ENCODE peak calls at places on chromosome 19, in ten cellular contexts. W is neural progenitor cell, F is fibroblast of lung, D is mesenchymal stem cell, V is HCT116, M is PC-9, Q is endothelial cell of umbilical vein, N is H9, T is astrocyte, R is OCI-LY7. B is an unnamed sample.

GRCh38 chr19:40457048-40457447 is 8.5 kb downstream of the BLVRB start:
- DNase-seq in W (no peak), F (no peak), D (no peak), V (no peak), M (no peak), Q (no peak), N (no peak), T (no peak), R (no peak), B (no peak)

GRCh38 chr19:7552781-7553180 is 17.3 kb downstream of the PNPLA6 start:
- DNase-seq in W (no peak), F (no peak), D (no peak), V (no peak), M (no peak), Q (no peak), N (no peak), T (no peak), R (no peak), B (no peak)

GRCh38 chr19:56107626-56108351 is 13.3 kb downstream of the ZNF787 start:
- DNase-seq in W (no peak), F (no peak), D (no peak), V (no peak), M (peak; percentile 8), Q (no peak), N (no peak), T (no peak), R (no peak), B (no peak)

GRCh38 chr19:49843265-49843664 is 7.7 kb upstream of the PTOV1 start:
- DNase-seq in W (no peak), F (no peak), D (no peak), V (no peak), M (no peak), Q (no peak), N (no peak), T (no peak), R (peak; percentile 45), B (no peak)

GRCh38 chr19:20923077-20923871 is at the start of gene ZNF85:
- DNase-seq in W (peak; percentile 96), F (peak; percentile 91), D (peak; percentile 92), V (peak; percentile 65), M (peak; percentile 86), Q (peak; percentile 94), N (peak; percentile 95), T (peak; percentile 87), R (peak; percentile 97), B (peak; percentile 91)

GRCh38 chr19:18419699-18420460 is 682 bp downstream of the SSBP4 start:
- DNase-seq in W (peak; percentile 62), F (no peak), D (peak; percentile 31), V (no peak), M (no peak), Q (no peak), N (no peak), T (no peak), R (peak; percentile 77), B (no peak)

GRCh38 chr19:50327461-50328256 is 1.5 kb downstream of the KCNC3 start:
- DNase-seq in W (no peak), F (no peak), D (no peak), V (no peak), M (no peak), Q (no peak), N (no peak), T (no peak), R (no peak), B (no peak)

GRCh38 chr19:38164526-38164925 is 59.5 kb downstream of the DPF1 start:
- DNase-seq in W (no peak), F (no peak), D (no peak), V (no peak), M (no peak), Q (no peak), N (no peak), T (no peak), R (no peak), B (no peak)

GRCh38 chr19:977058-977464 is 7.1 kb upstream of the WDR18 start:
- DNase-seq in W (no peak), F (no peak), D (no peak), V (no peak), M (no peak), Q (no peak), N (no peak), T (no peak), R (no peak), B (peak; percentile 98)

GRCh38 chr19:48554385-48555091 is 2.6 kb downstream of the SULT2B1 start:
- DNase-seq in W (peak; percentile 70), F (no peak), D (no peak), V (no peak), M (peak; percentile 79), Q (no peak), N (peak; percentile 91), T (no peak), R (no peak), B (peak; percentile 86)

GRCh38 chr19:41588497-41589209 is 12.7 kb downstream of the CEACAM21 start:
- DNase-seq in W (peak; percentile 46), F (peak; percentile 15), D (peak; percentile 42), V (no peak), M (no peak), Q (peak; percentile 36), N (no peak), T (peak; percentile 10), R (peak; percentile 28), B (peak; percentile 36)

GRCh38 chr19:35636651-35637050 is 4.9 kb upstream of the ETV2 start:
- DNase-seq in W (no peak), F (no peak), D (no peak), V (no peak), M (no peak), Q (no peak), N (no peak), T (no peak), R (no peak), B (no peak)

GRCh38 chr19:42074513-42075363 is 1.2 kb upstream of the ZNF574 start:
- DNase-seq in W (no peak), F (no peak), D (no peak), V (no peak), M (peak; percentile 39), Q (no peak), N (no peak), T (no peak), R (peak; percentile 40), B (no peak)

DNA sequence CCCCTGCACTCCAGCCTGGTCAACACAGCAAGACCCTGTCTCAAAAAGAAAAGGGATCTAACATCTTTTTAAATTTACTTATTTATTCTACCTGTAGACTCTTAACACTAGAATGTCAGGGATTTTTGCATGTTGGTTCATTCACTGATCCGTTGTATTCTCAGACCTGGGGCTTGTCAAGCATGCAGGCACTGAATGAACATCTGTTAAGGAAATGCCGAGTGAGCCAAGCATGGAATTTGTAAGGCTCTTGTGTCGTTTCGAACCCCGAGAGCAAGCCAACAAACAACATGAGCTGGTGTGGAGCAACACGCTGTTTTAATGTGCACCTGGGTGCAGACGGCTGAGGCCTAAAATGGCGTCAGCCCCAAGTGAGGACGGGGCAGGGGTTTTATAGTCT is 10.0 kb upstream of the OR1M1 start:
- DNase-seq in W (no peak), F (no peak), D (no peak), V (no peak), M (no peak), Q (no peak), N (no peak), T (peak; percentile 8), R (no peak), B (peak; percentile 54)
- H2AFZ ChIP-seq in W (no peak overlapping the region), F (no peak overlapping the region), D (no peak overlapping the region), V (no peak overlapping the region), M (no peak overlapping the region), Q (no peak overlapping the region), N (no peak overlapping the region), T (no peak overlapping the region), R (no peak overlapping the region), B (no peak overlapping the region)

GRCh38 chr19:47018923-47019322 is 714 bp upstream of the NPAS1 start:
- DNase-seq in W (no peak), F (no peak), D (no peak), V (no peak), M (no peak), Q (no peak), N (no peak), T (no peak), R (no peak), B (no peak)

GRCh38 chr19:47019431-47020041 is at the start of gene NPAS1:
- DNase-seq in W (peak; percentile 63), F (no peak), D (no peak), V (no peak), M (no peak), Q (no peak), N (peak; percentile 66), T (no peak), R (no peak), B (no peak)

GRCh38 chr19:47021536-47022139 is 2.0 kb downstream of the NPAS1 start:
- DNase-seq in W (peak; percentile 69), F (no peak), D (no peak), V (no peak), M (peak; percentile 21), Q (no peak), N (peak; percentile 55), T (no peak), R (no peak), B (peak; percentile 47)

GRCh38 chr19:47020992-47021496 is 1.4 kb downstream of the NPAS1 start:
- DNase-seq in W (peak; percentile 41), F (no peak), D (peak; percentile 29), V (no peak), M (no peak), Q (no peak), N (peak; percentile 62), T (no peak), R (no peak), B (no peak)

DNA sequence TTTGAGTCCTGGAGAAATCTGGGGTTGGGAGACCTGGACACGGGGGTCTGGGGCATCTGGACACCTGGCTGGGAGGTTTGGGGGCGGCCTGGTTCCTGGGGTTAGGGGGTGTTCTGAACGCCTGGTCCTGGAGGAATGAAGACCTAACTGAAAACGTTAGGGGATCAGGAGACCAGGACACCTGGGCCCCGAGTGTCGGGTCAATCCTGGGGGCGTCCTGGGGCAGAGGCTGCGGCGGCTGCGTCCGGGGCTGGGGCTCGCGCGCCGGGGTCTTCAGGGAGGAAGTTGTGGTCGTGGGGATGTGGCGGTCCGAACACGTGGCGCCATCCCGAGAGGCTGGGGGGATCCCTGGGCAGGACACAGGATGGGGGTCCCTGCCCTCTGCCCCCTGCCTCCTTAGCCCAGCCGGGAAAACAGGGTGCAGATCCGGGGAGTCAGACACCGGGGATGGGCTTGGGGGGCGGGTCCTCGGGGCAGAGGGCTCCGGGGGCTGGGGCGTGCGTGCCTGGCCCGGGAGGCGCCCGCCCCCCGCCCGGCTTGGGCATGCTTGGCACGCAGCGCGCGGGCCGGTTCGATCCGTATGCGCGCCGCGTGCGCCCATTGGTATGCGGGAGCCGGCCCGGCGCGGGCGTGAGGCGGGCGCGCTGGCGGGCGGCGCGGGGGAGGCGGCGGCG is 632 bp downstream of the NPAS1 start:
- DNase-seq in W (peak; percentile 74), F (no peak), D (no peak), V (no peak), M (no peak), Q (no peak), N (no peak), T (no peak), R (no peak), B (no peak)
- H2AFZ ChIP-seq in W (no peak overlapping the region), F (no peak overlapping the region), D (no peak overlapping the region), V (no peak overlapping the region), M (no peak overlapping the region), Q (no peak overlapping the region), N (no peak overlapping the region), T (no peak overlapping the region), R (no peak overlapping the region), B (peak overlapping the region; percentile 13)

GRCh38 chr19:11964496-11964857 is 363 bp upstream of the ZNF763 start:
- DNase-seq in W (no peak), F (no peak), D (no peak), V (no peak), M (no peak), Q (no peak), N (no peak), T (no peak), R (no peak), B (no peak)
- H2AFZ ChIP-seq in W (peak overlapping the region; percentile 31), F (peak overlapping the region; percentile 83), D (no peak overlapping the region), V (no peak overlapping the region), M (no peak overlapping the region), Q (peak overlapping the region; percentile 89), N (no peak overlapping the region), T (peak overlapping the region; percentile 89), R (peak overlapping the region; percentile 78), B (peak overlapping the region; percentile 54)

GRCh38 chr19:2578911-2579677 is 103.2 kb downstream of the GADD45B start:
- DNase-seq in W (peak; percentile 93), F (peak; percentile 93), D (peak; percentile 95), V (peak; percentile 78), M (peak; percentile 86), Q (peak; percentile 97), N (peak; percentile 92), T (peak; percentile 86), R (no peak), B (peak; percentile 91)
- H2AFZ ChIP-seq in W (peak overlapping the region; percentile 74), F (peak overlapping the region; percentile 33), D (no peak overlapping the region), V (peak overlapping the region; percentile 82), M (peak overlapping the region; percentile 61), Q (peak overlapping the region; percentile 68), N (no peak overlapping the region), T (peak overlapping the region; percentile 54), R (no peak overlapping the region), B (peak overlapping the region; percentile 72)

B was measured in trophoblast cell.